ENCODE peak calls at places on chromosomes 11 and 22, in seven cellular contexts. N is neural crest cell; R is Peyer's patch; U is stimulated activated CD4-positive, alpha-beta T cell treated with anti-CD3 and anti-CD28 coated beads, Interleukin-1b, Interleukin-23, amount 100 ng/mL, for 24 hours; C is HT1080; F is CD4-positive, alpha-beta T cell; P is NT2/D1. L is an unnamed sample.
A peak's percentile ranks its signal among the peaks of the same experiment; 100 is the strongest.

GRCh38 chr22:37639070-37639760 is at the start of gene SH3BP1:
- DNase-seq in N (peak; percentile 65), R (peak; percentile 87), U (no peak), C (no peak), F (peak; percentile 41), P (peak; percentile 43), L (peak; percentile 61)

GRCh38 chr22:39359659-39360195 is 9.9 kb downstream of the SYNGR1 start:
- DNase-seq in N (no peak), R (no peak), U (no peak), C (no peak), F (no peak), P (no peak), L (no peak)

GRCh38 chr22:20089226-20089976 is 9.4 kb downstream of the DGCR8 start:
- DNase-seq in N (no peak), R (no peak), U (no peak), C (no peak), F (no peak), P (no peak), L (no peak)

GRCh38 chr22:45656577-45656976 is 15.1 kb upstream of the ATXN10 start:
- DNase-seq in N (no peak), R (no peak), U (no peak), C (no peak), F (no peak), P (no peak), L (no peak)

GRCh38 chr11:66324626-66325025 is 7.8 kb upstream of the CD248 start:
- DNase-seq in N (no peak), R (no peak), U (no peak), C (no peak), F (no peak), P (no peak), L (peak; percentile 74)

GRCh38 chr11:65187146-65187675 is 5.5 kb downstream of the CAPN1 start:
- DNase-seq in N (no peak), R (peak; percentile 55), U (no peak), C (no peak), F (no peak), P (no peak), L (no peak)

GRCh38 chr11:12430351-12430750 is 53.0 kb downstream of the PARVA start:
- DNase-seq in N (no peak), R (no peak), U (no peak), C (peak; percentile 50), F (no peak), P (no peak), L (peak; percentile 50)

GRCh38 chr11:115501895-115502589 is 2.2 kb downstream of the CADM1 start:
- DNase-seq in N (no peak), R (no peak), U (no peak), C (no peak), F (no peak), P (no peak), L (no peak)

GRCh38 chr11:63592975-63593395 is 21.2 kb downstream of the PLAAT3 start:
- DNase-seq in N (no peak), R (peak; percentile 63), U (no peak), C (peak; percentile 29), F (no peak), P (no peak), L (peak; percentile 41)

GRCh38 chr11:46149826-46150225 is 28.6 kb upstream of the PHF21A start:
- DNase-seq in N (no peak), R (no peak), U (no peak), C (no peak), F (no peak), P (no peak), L (no peak)

GRCh38 chr11:67277231-67277961 is 11.1 kb downstream of the GRK2 start:
- DNase-seq in N (no peak), R (peak; percentile 98), U (peak; percentile 62), C (peak; percentile 91), F (peak; percentile 93), P (no peak), L (peak; percentile 76)

GRCh38 chr22:27186643-27187042 is 529.3 kb downstream of the MIAT start:
- DNase-seq in N (no peak), R (no peak), U (no peak), C (no peak), F (no peak), P (no peak), L (no peak)

GRCh38 chr22:20062043-20062765 is 17.8 kb upstream of the DGCR8 start:
- DNase-seq in N (no peak), R (no peak), U (no peak), C (no peak), F (no peak), P (no peak), L (no peak)

GRCh38 chr22:45334068-45334467 is 24.3 kb downstream of the FAM118A start:
- DNase-seq in N (no peak), R (no peak), U (no peak), C (no peak), F (no peak), P (no peak), L (no peak)

GRCh38 chr11:61598886-61599868 is 18.3 kb upstream of the SYT7 start:
- DNase-seq in N (no peak), R (no peak), U (no peak), C (peak; percentile 44), F (no peak), P (peak; percentile 39), L (peak; percentile 52)

GRCh38 chr11:10287140-10287539 is 6.9 kb downstream of the SBF2 start:
- DNase-seq in N (no peak), R (no peak), U (no peak), C (no peak), F (no peak), P (no peak), L (no peak)

GRCh38 chr11:133663135-133663534 is 130.8 kb upstream of the OPCML start:
- DNase-seq in N (no peak), R (no peak), U (no peak), C (peak; percentile 32), F (no peak), P (no peak), L (no peak)

L was measured in EL.